ENCODE peak calls at places on chromosomes 2 and 18, in four cellular contexts. J is GM23338, S is SK-N-SH, N is PC-3. I is an unnamed sample.
A peak's percentile ranks its signal among the peaks of the same experiment; 100 is the strongest.

GRCh38 chr2:10245021-10245420 is 57.7 kb upstream of the HPCAL1 start:
- DNase-seq in S (no peak), J (no peak), N (no peak), I (no peak)

GRCh38 chr18:7749510-7749981 is 182.4 kb downstream of the PTPRM start:
- DNase-seq in N (no peak), J (no peak), S (no peak), I (no peak)

GRCh38 chr2:32770360-32770759 is 142.5 kb downstream of the TTC27 start:
- DNase-seq in N (no peak), S (no peak), J (no peak), I (no peak)

GRCh38 chr2:30981519-30981918 is 156.7 kb downstream of the GALNT14 start:
- DNase-seq in S (no peak), N (no peak), J (peak; percentile 25), I (no peak)

GRCh38 chr2:112048887-112049286 is 6.2 kb upstream of the TMEM87B start:
- DNase-seq in S (peak; percentile 42), N (peak; percentile 86), J (peak; percentile 64), I (peak; percentile 66)

GRCh38 chr2:171237754-171238505 is 77.2 kb upstream of the TLK1 start:
- DNase-seq in N (no peak), S (no peak), J (no peak), I (no peak)

GRCh38 chr2:182649316-182649715 is 66.7 kb upstream of the DNAJC10 start:
- DNase-seq in N (peak; percentile 53), J (peak; percentile 88), S (peak; percentile 38), I (peak; percentile 56)

GRCh38 chr2:241965931-241966412 is 96.4 kb downstream of the RTP5 start:
- DNase-seq in N (peak; percentile 62), S (no peak), J (no peak), I (peak; percentile 94)

GRCh38 chr18:67515987-67516431 is 511 bp downstream of the DSEL start:
- DNase-seq in S (peak; percentile 78), J (peak; percentile 95), N (peak; percentile 93), I (peak; percentile 93)

GRCh38 chr2:136045344-136045743 is 59.9 kb upstream of the DARS1 start:
- DNase-seq in J (no peak), S (no peak), N (no peak), I (no peak)

GRCh38 chr2:218569038-218569431 is 396 bp downstream of the CNOT9 start:
- DNase-seq in N (peak; percentile 42), J (peak; percentile 83), S (peak; percentile 55), I (peak; percentile 90)

GRCh38 chr18:34929336-34929780 is 111.9 kb upstream of the MAPRE2 start:
- DNase-seq in S (no peak), J (no peak), N (peak; percentile 59), I (peak; percentile 66)

GRCh38 chr2:179417436-179417949 is 152.9 kb upstream of the SESTD1 start:
- DNase-seq in N (no peak), J (no peak), S (no peak), I (no peak)

GRCh38 chr2:121662651-121663050 is 13.4 kb upstream of the CLASP1 start:
- DNase-seq in N (no peak), J (no peak), S (no peak), I (no peak)

GRCh38 chr18:75212626-75213110 is 2.1 kb downstream of the TSHZ1 start:
- DNase-seq in S (no peak), N (no peak), J (no peak), I (peak; percentile 26)
- H3F3A ChIP-seq in S (peaks cover 20% of the 10 kb centered on the region), N (peaks cover 9% of the 10 kb centered on the region), J (peaks cover 8% of the 10 kb centered on the region), I (peaks cover 25% of the 10 kb centered on the region)

GRCh38 chr2:240818543-240819403 is 1.2 kb downstream of the KIF1A start:
- DNase-seq in J (peak; percentile 74), N (no peak), S (peak; percentile 76), I (no peak)
- H2AFZ ChIP-seq in J (no peak overlapping the region), N (no peak overlapping the region), S (no peak overlapping the region), I (no peak overlapping the region)

DNA sequence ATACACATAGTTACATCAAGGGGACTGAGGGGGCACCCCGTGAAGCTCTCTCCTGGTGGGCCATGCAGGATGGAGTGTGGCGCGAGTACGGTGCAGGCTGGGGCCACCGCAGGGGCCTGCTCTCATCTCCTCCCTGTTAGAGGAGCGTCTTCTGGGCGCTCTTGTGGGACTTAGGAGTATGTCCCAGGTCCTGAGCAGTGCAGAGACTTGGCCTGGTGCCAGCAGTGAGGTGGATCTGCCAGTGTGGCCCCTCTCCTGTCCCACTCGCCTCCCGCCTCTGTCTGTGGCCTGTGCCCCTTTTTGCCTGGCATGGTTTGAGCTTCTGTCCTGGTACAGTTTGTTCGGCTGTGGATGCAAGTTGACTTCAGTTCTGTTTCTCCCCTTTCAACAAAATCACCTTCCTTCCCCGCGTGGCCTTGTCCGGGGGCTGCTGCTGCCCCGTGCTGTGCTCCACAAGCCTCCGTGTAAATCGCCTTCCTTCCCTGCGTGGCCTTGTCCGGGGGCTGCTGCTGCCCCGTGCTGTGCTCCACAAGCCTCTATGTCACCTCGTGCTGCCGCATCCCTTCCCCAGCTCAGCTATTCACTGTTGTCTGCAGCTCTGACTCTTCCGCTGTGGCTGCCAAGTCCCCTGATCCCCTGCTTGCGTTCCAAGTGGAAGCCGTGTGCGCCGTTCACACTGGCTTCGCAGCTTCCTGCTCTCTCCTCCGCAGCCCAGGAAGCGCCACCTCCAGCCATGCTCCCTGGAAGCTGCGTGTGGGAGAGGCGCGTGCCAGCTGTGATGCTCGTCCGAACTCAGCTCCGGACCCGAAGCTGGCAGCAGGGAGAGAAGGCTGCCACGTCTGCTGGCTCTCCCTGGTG is 13.7 kb downstream of the LDLRAD4 start:
- DNase-seq in N (no peak), J (peak; percentile 12), S (no peak), I (no peak)
- TF ChIP-seq EZH2phosphoT487 in N (no peak), J (no peak), S (no peak), I (no peak)

GRCh38 chr2:65367517-65367916 is 64.9 kb downstream of the SPRED2 start:
- DNase-seq in S (peak; percentile 48), N (peak; percentile 98), J (no peak), I (peak; percentile 99)

GRCh38 chr2:65366595-65367125 is 65.7 kb downstream of the SPRED2 start:
- DNase-seq in N (peak; percentile 99), S (no peak), J (no peak), I (peak; percentile 98)

GRCh38 chr2:65368464-65368863 is 63.9 kb downstream of the SPRED2 start:
- DNase-seq in S (no peak), N (no peak), J (no peak), I (no peak)

GRCh38 chr2:65364054-65364651 is 68.2 kb downstream of the SPRED2 start:
- DNase-seq in S (no peak), N (no peak), J (no peak), I (peak; percentile 29)

DNA sequence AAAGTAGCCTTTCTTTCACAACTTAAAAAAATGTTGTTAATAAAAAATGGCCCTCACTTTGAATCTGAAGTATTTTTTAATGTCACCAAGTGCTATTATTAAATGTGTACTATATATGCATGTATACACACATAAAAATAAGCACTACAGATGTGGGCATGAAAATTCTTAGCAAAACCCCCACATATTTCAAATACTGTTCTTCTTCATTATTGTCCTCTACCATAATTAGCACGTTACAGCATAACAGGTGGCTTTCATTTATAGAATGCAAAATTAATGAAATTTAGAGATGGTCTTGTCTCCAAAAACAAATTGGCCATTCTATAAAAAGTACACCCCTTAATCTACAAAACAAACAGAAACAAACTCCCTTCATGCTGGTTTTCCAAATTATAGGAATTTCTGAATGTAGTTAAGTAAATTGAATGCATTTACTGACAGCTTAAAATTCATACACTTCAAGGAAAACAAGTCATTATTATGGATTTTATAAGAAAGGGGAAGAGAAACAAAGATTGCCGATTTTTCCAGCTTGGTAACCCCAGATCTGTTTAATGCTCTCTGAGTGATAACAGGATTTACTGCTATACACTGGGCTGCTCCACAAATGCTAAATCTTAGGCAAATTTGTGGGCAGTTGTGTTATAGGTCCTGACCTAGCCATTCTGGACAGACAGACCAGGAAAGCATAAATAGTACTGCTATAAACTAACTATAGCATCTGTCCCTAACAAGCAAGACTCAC is 67.2 kb downstream of the SPRED2 start:
- DNase-seq in N (no peak), S (no peak), J (no peak), I (no peak)
- H3F3A ChIP-seq in N (peaks cover 14% of the 10 kb centered on the region), S (peaks cover 45% of the 10 kb centered on the region), J (no peaks in the 10 kb centered on the region), I (peaks cover 47% of the 10 kb centered on the region)

DNA sequence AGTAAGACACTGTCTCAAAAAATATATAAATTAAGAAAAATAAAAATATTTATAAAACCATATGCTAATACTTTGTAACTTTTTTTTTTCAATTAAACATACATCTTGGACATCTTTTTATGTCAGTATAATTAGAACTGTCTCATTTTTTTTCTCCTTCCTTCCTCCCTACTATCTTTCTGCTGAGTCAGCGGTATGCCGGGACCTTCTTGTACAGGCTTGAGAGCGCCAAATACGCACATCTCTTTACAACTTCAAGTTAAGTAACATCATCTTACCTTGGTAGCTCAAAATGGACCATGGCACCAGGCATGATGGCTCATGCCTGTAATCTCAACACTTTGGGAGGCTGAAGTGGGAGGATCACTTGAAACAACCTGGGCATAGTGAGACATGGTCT is 153.4 kb downstream of the FAM161A start:
- DNase-seq in S (no peak), N (no peak), J (no peak), I (no peak)
- H2AFZ ChIP-seq in S (no peak overlapping the region), N (no peak overlapping the region), J (peak overlapping the region; percentile 83), I (no peak overlapping the region)

GRCh38 chr2:233164967-233165366 is 86.5 kb upstream of the ATG16L1 start:
- DNase-seq in S (no peak), N (no peak), J (no peak), I (no peak)

GRCh38 chr2:233164117-233164516 is 87.4 kb upstream of the ATG16L1 start:
- DNase-seq in N (no peak), J (no peak), S (no peak), I (no peak)

GRCh38 chr2:233165543-233165894 is 86.0 kb upstream of the ATG16L1 start:
- DNase-seq in S (no peak), N (no peak), J (no peak), I (no peak)

GRCh38 chr2:233163486-233164103 is 87.9 kb upstream of the ATG16L1 start:
- DNase-seq in S (no peak), J (no peak), N (no peak), I (no peak)

DNA sequence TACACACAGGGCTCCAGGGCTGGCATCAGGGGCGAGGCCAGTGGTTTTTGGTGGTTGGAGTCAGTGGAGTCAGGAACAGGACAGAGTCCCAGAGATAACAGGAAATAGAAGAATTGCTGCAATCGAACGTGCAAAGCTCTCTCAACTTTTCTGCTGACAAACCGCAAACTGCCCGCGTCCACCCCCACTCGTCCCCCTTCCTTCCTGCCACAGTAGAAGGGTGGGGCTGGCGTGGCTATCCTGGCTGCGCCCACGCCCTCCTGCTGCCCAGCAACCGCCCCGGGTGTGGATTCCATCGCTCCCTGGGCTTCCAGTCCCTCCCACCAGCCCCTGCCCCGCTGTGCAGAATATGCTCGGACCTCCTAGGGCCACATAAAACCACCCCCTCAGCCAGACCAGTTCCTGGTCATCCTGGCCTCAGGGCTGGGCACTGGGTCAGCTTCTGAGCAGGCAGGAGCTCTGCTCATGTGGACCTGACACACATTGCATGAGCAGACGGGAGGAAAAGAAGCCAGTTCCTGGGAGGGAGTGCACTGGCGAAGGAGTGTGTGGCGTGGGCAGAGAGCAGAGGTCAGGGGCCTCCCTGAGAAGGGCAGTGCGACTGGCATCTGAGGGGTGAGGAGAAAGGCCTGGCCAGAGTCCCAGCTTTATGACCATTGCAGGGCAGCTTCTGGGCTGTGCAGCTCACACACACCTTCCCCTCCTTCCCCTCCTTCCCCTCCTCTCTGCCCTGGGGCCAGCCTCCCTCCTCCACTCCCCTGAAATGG is 85.4 kb upstream of the ATG16L1 start:
- DNase-seq in S (peak; percentile 36), J (no peak), N (peak; percentile 84), I (peak; percentile 11)
- TF ChIP-seq EZH2phosphoT487 in S (no peak), J (no peak), N (no peak), I (no peak)